ENCODE peak calls at places on chromosomes 4 and X, in six cellular contexts. E, W, V, J, A and Z are unnamed samples.

GRCh38 chr4:46993075-46994006 is at the start of gene GABRA4:
- DNase-seq in E (no peak), W (no peak), V (no peak), J (no peak), A (no peak), Z (no peak)

GRCh38 chr4:41573458-41574129 is 35.6 kb downstream of the LIMCH1 start:
- DNase-seq in E (no peak), W (no peak), V (no peak), J (no peak), A (no peak), Z (no peak)

GRCh38 chr4:143118666-143119065 is 66.1 kb upstream of the USP38 start:
- DNase-seq in E (no peak), W (no peak), V (no peak), J (no peak), A (no peak), Z (no peak)

GRCh38 chr4:40842318-40842717 is 92.6 kb downstream of the NSUN7 start:
- DNase-seq in E (no peak), W (no peak), V (no peak), J (peak), A (no peak), Z (no peak)

GRCh38 chrX:9611436-9612145 is 146.7 kb downstream of the TBL1X start:
- DNase-seq in E (no peak), W (no peak), V (no peak), J (no peak), A (no peak), Z (no peak)

GRCh38 chrX:38060331-38060878 is 54.1 kb downstream of the SYTL5 start:
- DNase-seq in E (no peak), W (no peak), V (no peak), J (no peak), A (no peak), Z (no peak)

GRCh38 chrX:143873343-143873742 is 10.5 kb upstream of the UBE2NL start:
- DNase-seq in E (no peak), W (no peak), V (no peak), J (no peak), A (no peak), Z (no peak)

GRCh38 chr4:74044676-74045075 is 6.2 kb upstream of the CXCL3 start:
- DNase-seq in E (no peak), W (no peak), V (no peak), J (no peak), A (no peak), Z (no peak)

GRCh38 chr4:150126880-150127236 is 48.6 kb downstream of the DCLK2 start:
- DNase-seq in E (no peak), W (no peak), V (no peak), J (no peak), A (no peak), Z (no peak)

GRCh38 chrX:129655547-129656248 is 942 bp upstream of the APLN start:
- DNase-seq in E (no peak), W (no peak), V (no peak), J (no peak), A (no peak), Z (no peak)